ENCODE peak calls at places on chromosome 20, in six cellular contexts. K, S, G, E, B and J are unnamed samples.
A peak's percentile ranks its signal among the peaks of the same experiment; 100 is the strongest.

GRCh38 chr20:40990542-40991120 is 38.0 kb upstream of the TOP1 start:
- DNase-seq in K (peak; percentile 85), G (peak; percentile 78), S (peak; percentile 92), B (peak; percentile 88), E (peak; percentile 92), J (peak; percentile 82)

GRCh38 chr20:32505723-32506473 is 79.2 kb downstream of the NOL4L start:
- DNase-seq in E (no peak), G (no peak), S (no peak), K (no peak), B (no peak), J (no peak)

GRCh38 chr20:23673209-23673608 is 15.6 kb downstream of the CST4 start:
- DNase-seq in B (no peak), E (no peak), K (no peak), G (no peak), S (no peak), J (no peak)

GRCh38 chr20:8082999-8083398 is 49.1 kb upstream of the PLCB1 start:
- DNase-seq in S (no peak), E (peak; percentile 96), K (no peak), G (peak; percentile 26), B (no peak), J (peak; percentile 12)

GRCh38 chr20:9021699-9022098 is 47.2 kb upstream of the PLCB4 start:
- DNase-seq in S (no peak), E (peak; percentile 83), B (peak; percentile 20), G (no peak), K (peak; percentile 50), J (no peak)

GRCh38 chr20:61895686-61896057 is 170.0 kb downstream of the TAF4 start:
- DNase-seq in E (no peak), K (no peak), S (no peak), B (no peak), G (no peak), J (no peak)

GRCh38 chr20:5353624-5354496 is 37.1 kb upstream of the PROKR2 start:
- DNase-seq in E (peak; percentile 72), G (no peak), S (no peak), K (peak; percentile 55), B (no peak), J (no peak)

GRCh38 chr20:39878321-39878720 is 810.7 kb downstream of the MAFB start:
- DNase-seq in B (no peak), G (no peak), K (no peak), E (no peak), S (no peak), J (no peak)

GRCh38 chr20:25361287-25361683 is 29.4 kb downstream of the ABHD12 start:
- DNase-seq in K (peak; percentile 57), E (peak; percentile 20), G (no peak), B (no peak), S (no peak), J (no peak)

GRCh38 chr20:17538517-17539170 is 7.5 kb upstream of the BFSP1 start:
- DNase-seq in B (no peak), K (peak; percentile 69), S (no peak), E (no peak), G (no peak), J (no peak)

GRCh38 chr20:63177785-63178444 is 38.0 kb downstream of the YTHDF1 start:
- DNase-seq in E (no peak), K (peak; percentile 51), B (no peak), G (no peak), S (no peak), J (no peak)

GRCh38 chr20:48986899-48987298 is 59.2 kb upstream of the CSE1L start:
- DNase-seq in E (peak; percentile 3), B (no peak), G (no peak), K (peak; percentile 18), S (no peak), J (peak; percentile 26)

GRCh38 chr20:48822879-48823385 is 4.9 kb downstream of the PREX1 start:
- DNase-seq in G (no peak), E (no peak), K (no peak), S (no peak), B (no peak), J (no peak)

GRCh38 chr20:45406260-45407066 is 1.6 kb upstream of the DBNDD2 start:
- DNase-seq in E (peak; percentile 44), K (peak; percentile 25), G (peak; percentile 75), B (peak; percentile 54), S (no peak), J (peak; percentile 67)

GRCh38 chr20:4091332-4092135 is 76.2 kb upstream of the RNF24 start:
- DNase-seq in B (peak; percentile 67), G (peak; percentile 43), S (peak; percentile 29), E (peak; percentile 72), K (peak; percentile 69), J (peak; percentile 66)

GRCh38 chr20:57321142-57321541 is 8.5 kb upstream of the SPO11 start:
- DNase-seq in G (no peak), K (no peak), S (no peak), E (no peak), B (no peak), J (no peak)

GRCh38 chr20:1800777-1801176 is 94.4 kb upstream of the SIRPA start:
- DNase-seq in K (peak; percentile 56), S (no peak), E (peak; percentile 57), G (no peak), B (no peak), J (no peak)
- TF ChIP-seq CTCF in K (peak; percentile 64), S (peak; percentile 53), E (peak; percentile 54), G (no peak), B (peak; percentile 29), J (peak; percentile 28)

GRCh38 chr20:47493954-47494293 is 7.8 kb upstream of the NCOA3 start:
- DNase-seq in E (no peak), B (no peak), K (no peak), G (no peak), S (no peak), J (no peak)
- H3K4me3 ChIP-seq in E (no peak overlapping the region), B (no peak overlapping the region), K (no peak overlapping the region), G (no peak overlapping the region), S (peak overlapping the region; percentile 44), J (no peak overlapping the region)

GRCh38 chr20:49989234-49990065 is 6.7 kb downstream of the SNAI1 start:
- DNase-seq in S (no peak), E (peak; percentile 88), G (peak; percentile 73), K (peak; percentile 41), B (peak; percentile 79), J (no peak)
- H3K4me1 ChIP-seq in S (peaks cover 15% of the 10 kb centered on the region), E (peaks cover 19% of the 10 kb centered on the region), G (no peaks in the 10 kb centered on the region), K (peaks cover 65% of the 10 kb centered on the region), B (peaks cover 42% of the 10 kb centered on the region), J (peaks cover 20% of the 10 kb centered on the region)

GRCh38 chr20:19923762-19924161 is 93.4 kb upstream of the NAA20 start:
- DNase-seq in E (no peak), B (no peak), G (no peak), S (no peak), K (no peak), J (no peak)
- TF ChIP-seq CTCF in E (no peak), B (no peak), G (no peak), S (no peak), K (no peak), J (no peak)

DNA sequence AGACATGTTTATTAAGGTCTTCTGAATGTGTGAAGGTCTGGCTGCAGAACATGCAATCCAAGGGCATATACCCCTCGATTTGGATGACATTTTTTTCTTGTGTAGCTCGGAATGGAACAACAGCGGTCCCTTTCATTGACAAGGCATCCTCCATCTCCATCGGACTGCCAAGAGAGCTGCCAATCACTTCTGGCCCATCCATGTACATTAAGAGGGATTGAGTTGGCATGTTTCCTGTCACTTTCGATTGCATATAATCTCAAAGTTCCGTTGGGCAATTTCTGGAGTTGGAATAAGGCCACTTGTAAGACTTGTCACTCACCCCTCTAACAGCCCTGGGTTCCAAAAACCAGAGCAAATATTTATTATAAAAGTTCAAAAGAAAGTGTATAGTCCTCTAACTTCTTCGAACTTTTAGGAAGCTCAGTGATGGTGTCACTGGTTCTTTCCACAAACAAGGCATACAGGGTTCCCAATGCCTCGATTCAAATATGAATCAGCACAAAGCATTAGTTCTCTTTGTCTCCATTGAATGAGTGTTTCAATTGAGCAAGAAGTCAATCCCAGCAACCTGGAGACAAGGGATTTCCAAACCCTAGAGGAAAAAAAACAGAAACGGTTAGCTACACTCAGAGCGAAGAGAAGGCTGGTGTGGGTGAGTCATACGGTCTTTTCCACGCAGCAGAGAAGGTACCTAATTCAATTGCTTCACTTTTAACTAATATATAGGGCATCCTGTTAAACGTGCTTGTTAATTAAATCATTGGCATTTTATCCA is 10.9 kb downstream of the ZNF217 start:
- DNase-seq in K (peak; percentile 71), S (peak; percentile 37), E (peak; percentile 95), G (peak; percentile 66), B (no peak), J (peak; percentile 55)
- H3K4me3 ChIP-seq in K (no peak overlapping the region), S (peak overlapping the region; percentile 68), E (no peak overlapping the region), G (no peak overlapping the region), B (no peak overlapping the region), J (peak overlapping the region; percentile 18)

GRCh38 chr20:16302818-16303217 is 270.4 kb downstream of the KIF16B start:
- DNase-seq in S (no peak), B (no peak), G (no peak), E (no peak), K (no peak), J (no peak)

GRCh38 chr20:16296933-16297332 is 276.3 kb downstream of the KIF16B start:
- DNase-seq in B (peak; percentile 41), K (no peak), G (no peak), S (no peak), E (no peak), J (no peak)

GRCh38 chr20:16299892-16300291 is 273.4 kb downstream of the KIF16B start:
- DNase-seq in K (no peak), E (peak; percentile 15), S (no peak), G (no peak), B (no peak), J (no peak)

DNA sequence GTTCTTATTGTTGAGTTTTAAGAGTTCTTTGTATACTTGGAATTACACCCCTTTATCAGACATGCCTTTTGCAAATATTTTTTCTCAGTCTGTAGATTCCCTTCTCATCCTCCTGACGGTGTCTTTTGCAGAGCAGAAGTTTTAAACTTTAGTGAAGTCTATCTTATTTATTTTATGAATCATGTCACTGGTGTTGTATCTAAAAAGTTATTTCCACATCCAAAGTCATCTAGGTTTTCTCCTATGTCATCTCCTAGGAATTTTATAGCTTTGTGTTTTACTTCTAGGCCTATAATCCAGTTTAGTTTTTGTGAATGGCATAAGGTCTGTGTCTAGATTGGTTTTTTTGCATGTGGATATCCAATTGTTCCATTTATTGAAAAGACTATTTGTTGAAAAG is 271.3 kb downstream of the KIF16B start:
- DNase-seq in B (no peak), S (no peak), G (no peak), E (no peak), K (no peak), J (no peak)
- H3K4me1 ChIP-seq in B (no peaks in the 10 kb centered on the region), S (no peaks in the 10 kb centered on the region), G (no peaks in the 10 kb centered on the region), E (no peaks in the 10 kb centered on the region), K (no peaks in the 10 kb centered on the region), J (no peaks in the 10 kb centered on the region)